ENCODE peak calls at places on chromosomes 2 and 18, in four cellular contexts. One of them, this sample, is unnamed.

GRCh38 chr2:218029366-218030360 is 26.9 kb upstream of the TNS1 start:
- DNase-seq in activated CD8-positive, alpha-beta memory T cell treated with anti-CD3 and anti-CD28 coated beads for 24 hours: peak
- DNase-seq in aorta: no peak
- DNase-seq in WERI-Rb-1: no peak
- DNase-seq in this sample: peak

GRCh38 chr2:46252891-46253659 is 44.1 kb upstream of the EPAS1 start:
- DNase-seq in activated CD8-positive, alpha-beta memory T cell treated with anti-CD3 and anti-CD28 coated beads for 24 hours: no peak
- DNase-seq in aorta: peak
- DNase-seq in WERI-Rb-1: peak
- DNase-seq in this sample: no peak

GRCh38 chr2:49914281-49914680 is 760.0 kb upstream of the FSHR start:
- DNase-seq in activated CD8-positive, alpha-beta memory T cell treated with anti-CD3 and anti-CD28 coated beads for 24 hours: no peak
- DNase-seq in aorta: no peak
- DNase-seq in WERI-Rb-1: no peak
- DNase-seq in this sample: no peak

GRCh38 chr2:137566387-137566786 is 397.9 kb upstream of the HNMT start:
- DNase-seq in activated CD8-positive, alpha-beta memory T cell treated with anti-CD3 and anti-CD28 coated beads for 24 hours: no peak
- DNase-seq in aorta: no peak
- DNase-seq in WERI-Rb-1: no peak
- DNase-seq in this sample: no peak

GRCh38 chr2:149033716-149034115 is 4.8 kb upstream of the LYPD6B start:
- DNase-seq in activated CD8-positive, alpha-beta memory T cell treated with anti-CD3 and anti-CD28 coated beads for 24 hours: no peak
- DNase-seq in aorta: no peak
- DNase-seq in WERI-Rb-1: no peak
- DNase-seq in this sample: no peak

GRCh38 chr18:39198376-39198775 is 1632.8 kb upstream of the CELF4 start:
- DNase-seq in activated CD8-positive, alpha-beta memory T cell treated with anti-CD3 and anti-CD28 coated beads for 24 hours: no peak
- DNase-seq in aorta: no peak
- DNase-seq in WERI-Rb-1: peak
- DNase-seq in this sample: no peak

GRCh38 chr2:66509326-66509811 is 74.4 kb downstream of the MEIS1 start:
- DNase-seq in activated CD8-positive, alpha-beta memory T cell treated with anti-CD3 and anti-CD28 coated beads for 24 hours: no peak
- DNase-seq in aorta: no peak
- DNase-seq in WERI-Rb-1: no peak
- DNase-seq in this sample: no peak

GRCh38 chr2:239750045-239750835 is 274.9 kb downstream of the NDUFA10 start:
- DNase-seq in activated CD8-positive, alpha-beta memory T cell treated with anti-CD3 and anti-CD28 coated beads for 24 hours: no peak
- DNase-seq in aorta: no peak
- DNase-seq in WERI-Rb-1: no peak
- DNase-seq in this sample: no peak

GRCh38 chr2:38935568-38936172 is 46.0 kb downstream of the ARHGEF33 start:
- DNase-seq in activated CD8-positive, alpha-beta memory T cell treated with anti-CD3 and anti-CD28 coated beads for 24 hours: no peak
- DNase-seq in aorta: no peak
- DNase-seq in WERI-Rb-1: no peak
- DNase-seq in this sample: no peak

GRCh38 chr18:72866572-72866900 is 1.3 kb downstream of the NETO1 start:
- DNase-seq in activated CD8-positive, alpha-beta memory T cell treated with anti-CD3 and anti-CD28 coated beads for 24 hours: no peak
- DNase-seq in aorta: no peak
- DNase-seq in WERI-Rb-1: no peak
- DNase-seq in this sample: no peak

GRCh38 chr2:217552081-217552480 is 450.7 kb downstream of the TNS1 start:
- DNase-seq in activated CD8-positive, alpha-beta memory T cell treated with anti-CD3 and anti-CD28 coated beads for 24 hours: no peak
- DNase-seq in aorta: no peak
- DNase-seq in WERI-Rb-1: no peak
- DNase-seq in this sample: no peak

GRCh38 chr2:198438326-198438725 is 633.9 kb downstream of the PLCL1 start:
- DNase-seq in activated CD8-positive, alpha-beta memory T cell treated with anti-CD3 and anti-CD28 coated beads for 24 hours: no peak
- DNase-seq in aorta: no peak
- DNase-seq in WERI-Rb-1: no peak
- DNase-seq in this sample: no peak

GRCh38 chr18:59744271-59744721 is 47.1 kb upstream of the CCBE1 start:
- DNase-seq in activated CD8-positive, alpha-beta memory T cell treated with anti-CD3 and anti-CD28 coated beads for 24 hours: no peak
- DNase-seq in aorta: no peak
- DNase-seq in WERI-Rb-1: no peak
- DNase-seq in this sample: no peak

GRCh38 chr18:13280066-13280795 is 61.7 kb downstream of the LDLRAD4 start:
- DNase-seq in activated CD8-positive, alpha-beta memory T cell treated with anti-CD3 and anti-CD28 coated beads for 24 hours: no peak
- DNase-seq in aorta: no peak
- DNase-seq in WERI-Rb-1: no peak
- DNase-seq in this sample: peak

GRCh38 chr2:7394195-7394594 is 477.0 kb downstream of the RNF144A start:
- DNase-seq in activated CD8-positive, alpha-beta memory T cell treated with anti-CD3 and anti-CD28 coated beads for 24 hours: no peak
- DNase-seq in aorta: no peak
- DNase-seq in WERI-Rb-1: no peak
- DNase-seq in this sample: no peak

GRCh38 chr2:163157891-163158511 is 319.4 kb upstream of the KCNH7 start:
- DNase-seq in activated CD8-positive, alpha-beta memory T cell treated with anti-CD3 and anti-CD28 coated beads for 24 hours: no peak
- DNase-seq in aorta: no peak
- DNase-seq in WERI-Rb-1: no peak
- DNase-seq in this sample: no peak

GRCh38 chr2:134461511-134461910 is 207.6 kb downstream of the MGAT5 start:
- DNase-seq in activated CD8-positive, alpha-beta memory T cell treated with anti-CD3 and anti-CD28 coated beads for 24 hours: no peak
- DNase-seq in aorta: no peak
- DNase-seq in WERI-Rb-1: no peak
- DNase-seq in this sample: peak

GRCh38 chr2:239318790-239319189 is 82.0 kb downstream of the HDAC4 start:
- DNase-seq in activated CD8-positive, alpha-beta memory T cell treated with anti-CD3 and anti-CD28 coated beads for 24 hours: no peak
- DNase-seq in aorta: no peak
- DNase-seq in WERI-Rb-1: no peak
- DNase-seq in this sample: peak

GRCh38 chr18:11005528-11005927 is 143.8 kb downstream of the PIEZO2 start:
- DNase-seq in activated CD8-positive, alpha-beta memory T cell treated with anti-CD3 and anti-CD28 coated beads for 24 hours: no peak
- DNase-seq in aorta: no peak
- DNase-seq in WERI-Rb-1: no peak
- DNase-seq in this sample: no peak

GRCh38 chr2:144084114-144084661 is 435.7 kb downstream of the ZEB2 start:
- DNase-seq in activated CD8-positive, alpha-beta memory T cell treated with anti-CD3 and anti-CD28 coated beads for 24 hours: no peak
- DNase-seq in aorta: no peak
- DNase-seq in WERI-Rb-1: no peak
- DNase-seq in this sample: no peak

GRCh38 chr18:77858331-77858730 is 608.7 kb downstream of the GALR1 start:
- DNase-seq in activated CD8-positive, alpha-beta memory T cell treated with anti-CD3 and anti-CD28 coated beads for 24 hours: no peak
- DNase-seq in aorta: no peak
- DNase-seq in WERI-Rb-1: no peak
- DNase-seq in this sample: no peak

GRCh38 chr2:160697817-160698216 is 204.2 kb upstream of the RBMS1 start:
- DNase-seq in activated CD8-positive, alpha-beta memory T cell treated with anti-CD3 and anti-CD28 coated beads for 24 hours: no peak
- DNase-seq in aorta: no peak
- DNase-seq in WERI-Rb-1: no peak
- DNase-seq in this sample: no peak